ENCODE peak calls at places on chromosomes 4 and X, in nine cellular contexts. One of them, this sample, is unnamed.

GRCh38 chr4:53199356-53199755 is 166.5 kb downstream of the SCFD2 start:
- DNase-seq in thyroid gland: no peak
- DNase-seq in body of pancreas: no peak
- DNase-seq in GM23248: no peak
- DNase-seq in PC-3: no peak
- DNase-seq in psoas muscle: no peak
- DNase-seq in suprapubic skin: no peak
- DNase-seq in vagina: no peak
- DNase-seq in astrocyte: no peak
- DNase-seq in this sample: no peak

GRCh38 chrX:68718443-68718820 is 71.0 kb downstream of the STARD8 start:
- DNase-seq in suprapubic skin: peak; percentile 44
- DNase-seq in PC-3: no peak
- DNase-seq in astrocyte: no peak
- DNase-seq in body of pancreas: peak; percentile 5
- DNase-seq in GM23248: no peak
- DNase-seq in thyroid gland: no peak
- DNase-seq in psoas muscle: no peak
- DNase-seq in vagina: no peak
- DNase-seq in this sample: no peak

GRCh38 chr4:39763714-39764572 is 66.0 kb downstream of the UBE2K start:
- DNase-seq in psoas muscle: no peak
- DNase-seq in suprapubic skin: no peak
- DNase-seq in thyroid gland: no peak
- DNase-seq in astrocyte: no peak
- DNase-seq in body of pancreas: no peak
- DNase-seq in vagina: no peak
- DNase-seq in GM23248: no peak
- DNase-seq in PC-3: no peak
- DNase-seq in this sample: no peak

GRCh38 chr4:57119054-57119651 is 9.0 kb upstream of the IGFBP7 start:
- DNase-seq in astrocyte: peak; percentile 97
- DNase-seq in PC-3: peak; percentile 60
- DNase-seq in body of pancreas: peak; percentile 27
- DNase-seq in thyroid gland: peak; percentile 11
- DNase-seq in psoas muscle: peak; percentile 43
- DNase-seq in GM23248: peak; percentile 96
- DNase-seq in suprapubic skin: peak; percentile 73
- DNase-seq in vagina: no peak
- DNase-seq in this sample: no peak

GRCh38 chr4:17667653-17668201 is 53.3 kb downstream of the MED28 start:
- DNase-seq in astrocyte: no peak
- DNase-seq in GM23248: no peak
- DNase-seq in psoas muscle: no peak
- DNase-seq in suprapubic skin: no peak
- DNase-seq in thyroid gland: no peak
- DNase-seq in vagina: no peak
- DNase-seq in body of pancreas: no peak
- DNase-seq in PC-3: no peak
- DNase-seq in this sample: no peak

GRCh38 chr4:52059372-52059771 is 8.3 kb downstream of the SPATA18 start:
- DNase-seq in body of pancreas: no peak
- DNase-seq in vagina: no peak
- DNase-seq in astrocyte: peak; percentile 79
- DNase-seq in suprapubic skin: no peak
- DNase-seq in psoas muscle: no peak
- DNase-seq in thyroid gland: no peak
- DNase-seq in PC-3: peak; percentile 93
- DNase-seq in GM23248: peak; percentile 45
- DNase-seq in this sample: no peak

GRCh38 chr4:152556814-152557213 is 20.9 kb upstream of the FBXW7 start:
- DNase-seq in suprapubic skin: no peak
- DNase-seq in PC-3: no peak
- DNase-seq in body of pancreas: no peak
- DNase-seq in thyroid gland: no peak
- DNase-seq in GM23248: no peak
- DNase-seq in astrocyte: no peak
- DNase-seq in psoas muscle: no peak
- DNase-seq in vagina: no peak
- DNase-seq in this sample: no peak

GRCh38 chr4:177596035-177596434 is 153.8 kb upstream of the AGA start:
- DNase-seq in PC-3: peak; percentile 86
- DNase-seq in body of pancreas: peak; percentile 89
- DNase-seq in psoas muscle: peak; percentile 29
- DNase-seq in thyroid gland: no peak
- DNase-seq in GM23248: peak; percentile 85
- DNase-seq in astrocyte: peak; percentile 75
- DNase-seq in suprapubic skin: no peak
- DNase-seq in vagina: no peak
- DNase-seq in this sample: peak; percentile 4

GRCh38 chr4:1540601-1541375 is 134.5 kb upstream of the NKX1-1 start:
- DNase-seq in GM23248: no peak
- DNase-seq in PC-3: peak; percentile 16
- DNase-seq in psoas muscle: peak; percentile 7
- DNase-seq in vagina: no peak
- DNase-seq in body of pancreas: no peak
- DNase-seq in thyroid gland: no peak
- DNase-seq in suprapubic skin: no peak
- DNase-seq in astrocyte: no peak
- DNase-seq in this sample: no peak

GRCh38 chr4:1538096-1538410 is 131.8 kb upstream of the NKX1-1 start:
- DNase-seq in astrocyte: no peak
- DNase-seq in psoas muscle: peak; percentile 5
- DNase-seq in body of pancreas: no peak
- DNase-seq in PC-3: no peak
- DNase-seq in suprapubic skin: no peak
- DNase-seq in vagina: no peak
- DNase-seq in thyroid gland: no peak
- DNase-seq in GM23248: no peak
- DNase-seq in this sample: no peak

GRCh38 chr4:1539859-1540600 is 133.8 kb upstream of the NKX1-1 start:
- DNase-seq in PC-3: no peak
- DNase-seq in GM23248: no peak
- DNase-seq in astrocyte: no peak
- DNase-seq in body of pancreas: no peak
- DNase-seq in vagina: no peak
- DNase-seq in thyroid gland: no peak
- DNase-seq in suprapubic skin: no peak
- DNase-seq in psoas muscle: peak; percentile 8
- DNase-seq in this sample: no peak

GRCh38 chr4:1537410-1538095 is 131.3 kb upstream of the NKX1-1 start:
- DNase-seq in GM23248: no peak
- DNase-seq in body of pancreas: no peak
- DNase-seq in suprapubic skin: no peak
- DNase-seq in thyroid gland: no peak
- DNase-seq in astrocyte: no peak
- DNase-seq in psoas muscle: peak; percentile 6
- DNase-seq in vagina: no peak
- DNase-seq in PC-3: no peak
- DNase-seq in this sample: no peak

GRCh38 chr4:1539132-1539755 is 133.0 kb upstream of the NKX1-1 start:
- DNase-seq in body of pancreas: no peak
- DNase-seq in vagina: no peak
- DNase-seq in PC-3: no peak
- DNase-seq in thyroid gland: no peak
- DNase-seq in suprapubic skin: no peak
- DNase-seq in astrocyte: no peak
- DNase-seq in GM23248: no peak
- DNase-seq in psoas muscle: peak; percentile 15
- DNase-seq in this sample: no peak
- H3K36me3 ChIP-seq in body of pancreas: no peaks in the 10 kb centered on the region
- H3K36me3 ChIP-seq in vagina: no peaks in the 10 kb centered on the region
- H3K36me3 ChIP-seq in PC-3: no peaks in the 10 kb centered on the region
- H3K36me3 ChIP-seq in thyroid gland: no peaks in the 10 kb centered on the region
- H3K36me3 ChIP-seq in suprapubic skin: no peaks in the 10 kb centered on the region
- H3K36me3 ChIP-seq in astrocyte: no peaks in the 10 kb centered on the region
- H3K36me3 ChIP-seq in GM23248: no peaks in the 10 kb centered on the region
- H3K36me3 ChIP-seq in psoas muscle: no peaks in the 10 kb centered on the region
- H3K36me3 ChIP-seq in this sample: no peaks in the 10 kb centered on the region

DNA sequence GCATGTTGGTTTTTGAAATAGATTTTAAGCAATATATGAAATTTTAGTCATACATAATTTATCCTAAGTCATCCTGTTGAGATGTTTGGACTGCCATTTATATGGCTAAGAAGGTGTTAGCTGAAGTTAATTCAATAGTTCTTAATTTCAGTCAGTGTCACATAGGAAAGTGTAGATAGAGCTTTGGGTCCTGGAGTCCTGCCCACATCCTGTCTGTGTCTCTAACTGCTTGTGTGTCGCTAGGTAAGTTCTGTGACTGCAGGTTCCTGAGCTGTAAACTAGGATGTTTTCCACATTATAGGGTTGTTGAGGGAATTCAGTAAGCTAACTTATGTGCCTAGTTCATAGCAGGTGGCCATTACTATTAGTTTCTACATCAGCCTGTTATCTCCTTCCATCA is 20.7 kb downstream of the OFD1 start:
- DNase-seq in suprapubic skin: no peak
- DNase-seq in astrocyte: no peak
- DNase-seq in body of pancreas: no peak
- DNase-seq in vagina: no peak
- DNase-seq in PC-3: no peak
- DNase-seq in thyroid gland: no peak
- DNase-seq in GM23248: no peak
- DNase-seq in psoas muscle: no peak
- DNase-seq in this sample: no peak
- H3K36me3 ChIP-seq in suprapubic skin: peaks cover 7% of the 10 kb centered on the region
- H3K36me3 ChIP-seq in astrocyte: peaks cover 11% of the 10 kb centered on the region
- H3K36me3 ChIP-seq in body of pancreas: no peaks in the 10 kb centered on the region
- H3K36me3 ChIP-seq in vagina: no peaks in the 10 kb centered on the region
- H3K36me3 ChIP-seq in PC-3: peaks cover 37% of the 10 kb centered on the region
- H3K36me3 ChIP-seq in thyroid gland: no peaks in the 10 kb centered on the region
- H3K36me3 ChIP-seq in GM23248: no peaks in the 10 kb centered on the region
- H3K36me3 ChIP-seq in psoas muscle: no peaks in the 10 kb centered on the region
- H3K36me3 ChIP-seq in this sample: no peaks in the 10 kb centered on the region

GRCh38 chrX:153870791-153871360 is 15.1 kb downstream of the L1CAM start:
- DNase-seq in psoas muscle: no peak
- DNase-seq in thyroid gland: no peak
- DNase-seq in GM23248: no peak
- DNase-seq in body of pancreas: no peak
- DNase-seq in PC-3: no peak
- DNase-seq in suprapubic skin: no peak
- DNase-seq in vagina: no peak
- DNase-seq in astrocyte: no peak
- DNase-seq in this sample: no peak

GRCh38 chrX:153870288-153870690 is 15.7 kb downstream of the L1CAM start:
- DNase-seq in thyroid gland: no peak
- DNase-seq in astrocyte: no peak
- DNase-seq in psoas muscle: no peak
- DNase-seq in body of pancreas: no peak
- DNase-seq in PC-3: no peak
- DNase-seq in vagina: no peak
- DNase-seq in suprapubic skin: no peak
- DNase-seq in GM23248: no peak
- DNase-seq in this sample: no peak

GRCh38 chrX:153871451-153871850 is 14.5 kb downstream of the L1CAM start:
- DNase-seq in body of pancreas: no peak
- DNase-seq in psoas muscle: no peak
- DNase-seq in GM23248: no peak
- DNase-seq in vagina: no peak
- DNase-seq in astrocyte: no peak
- DNase-seq in suprapubic skin: no peak
- DNase-seq in PC-3: no peak
- DNase-seq in thyroid gland: no peak
- DNase-seq in this sample: no peak

GRCh38 chrX:153868576-153869472 is 17.1 kb downstream of the L1CAM start:
- DNase-seq in GM23248: no peak
- DNase-seq in vagina: no peak
- DNase-seq in suprapubic skin: no peak
- DNase-seq in psoas muscle: no peak
- DNase-seq in astrocyte: no peak
- DNase-seq in body of pancreas: no peak
- DNase-seq in PC-3: no peak
- DNase-seq in thyroid gland: no peak
- DNase-seq in this sample: no peak

DNA sequence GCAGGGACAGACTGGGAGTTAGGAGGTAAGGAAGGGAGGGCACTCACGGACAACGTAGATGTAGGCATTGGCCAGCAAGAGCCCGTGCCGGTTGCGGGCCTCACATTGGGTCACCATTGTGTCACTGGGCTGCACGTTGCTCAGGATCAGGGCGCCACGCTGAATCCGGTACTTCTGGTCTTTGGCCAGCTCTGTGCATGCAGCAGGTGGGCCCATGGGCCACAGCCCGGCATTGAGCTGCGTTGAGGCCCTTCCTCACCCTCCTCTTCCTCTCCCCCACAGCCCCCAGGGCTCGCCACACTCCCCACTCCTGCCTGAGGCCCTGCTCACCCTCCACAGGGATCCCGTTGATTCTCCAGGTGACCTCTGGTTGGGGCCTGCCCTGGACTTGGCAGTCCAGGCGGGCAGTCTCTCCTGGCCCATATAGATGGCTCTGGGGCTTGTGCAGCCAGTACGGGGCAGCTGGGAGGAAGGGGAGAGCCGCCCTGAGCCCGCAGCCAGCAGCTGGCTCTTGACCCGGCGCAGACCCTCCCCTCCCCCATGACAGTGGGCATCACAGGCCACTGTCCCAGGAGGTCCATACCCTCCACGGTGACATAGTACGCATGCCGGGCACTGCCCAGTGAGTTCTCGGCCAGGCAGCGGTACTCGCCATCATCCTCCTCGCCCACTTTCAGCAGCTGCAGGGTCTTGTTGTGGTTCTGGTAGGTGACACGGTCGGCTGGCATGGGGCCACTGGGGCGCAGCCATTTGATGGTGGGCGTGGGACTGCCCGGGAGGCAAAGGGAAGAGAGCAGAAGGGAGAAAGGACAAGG is 16.3 kb downstream of the L1CAM start:
- DNase-seq in vagina: no peak
- DNase-seq in astrocyte: no peak
- DNase-seq in suprapubic skin: no peak
- DNase-seq in thyroid gland: no peak
- DNase-seq in PC-3: no peak
- DNase-seq in psoas muscle: no peak
- DNase-seq in GM23248: no peak
- DNase-seq in body of pancreas: no peak
- DNase-seq in this sample: no peak
- H3K36me3 ChIP-seq in vagina: no peaks in the 10 kb centered on the region
- H3K36me3 ChIP-seq in astrocyte: no peaks in the 10 kb centered on the region
- H3K36me3 ChIP-seq in suprapubic skin: no peaks in the 10 kb centered on the region
- H3K36me3 ChIP-seq in thyroid gland: no peaks in the 10 kb centered on the region
- H3K36me3 ChIP-seq in PC-3: no peaks in the 10 kb centered on the region
- H3K36me3 ChIP-seq in psoas muscle: no peaks in the 10 kb centered on the region
- H3K36me3 ChIP-seq in GM23248: no peaks in the 10 kb centered on the region
- H3K36me3 ChIP-seq in body of pancreas: no peaks in the 10 kb centered on the region
- H3K36me3 ChIP-seq in this sample: no peaks in the 10 kb centered on the region

GRCh38 chr4:38055566-38055965 is 95.4 kb downstream of the PTTG2 start:
- DNase-seq in GM23248: no peak
- DNase-seq in suprapubic skin: no peak
- DNase-seq in vagina: no peak
- DNase-seq in psoas muscle: no peak
- DNase-seq in thyroid gland: no peak
- DNase-seq in astrocyte: no peak
- DNase-seq in body of pancreas: no peak
- DNase-seq in PC-3: no peak
- DNase-seq in this sample: no peak

GRCh38 chr4:38050560-38051350 is 90.6 kb downstream of the PTTG2 start:
- DNase-seq in astrocyte: peak; percentile 22
- DNase-seq in psoas muscle: no peak
- DNase-seq in suprapubic skin: no peak
- DNase-seq in PC-3: no peak
- DNase-seq in body of pancreas: no peak
- DNase-seq in thyroid gland: peak; percentile 67
- DNase-seq in GM23248: peak; percentile 9
- DNase-seq in vagina: no peak
- DNase-seq in this sample: no peak

GRCh38 chr4:38046735-38047487 is 86.7 kb downstream of the PTTG2 start:
- DNase-seq in thyroid gland: peak; percentile 78
- DNase-seq in vagina: no peak
- DNase-seq in astrocyte: peak; percentile 14
- DNase-seq in body of pancreas: no peak
- DNase-seq in GM23248: no peak
- DNase-seq in PC-3: no peak
- DNase-seq in suprapubic skin: no peak
- DNase-seq in psoas muscle: no peak
- DNase-seq in this sample: no peak

GRCh38 chr4:38044060-38044459 is 83.9 kb downstream of the PTTG2 start:
- DNase-seq in astrocyte: no peak
- DNase-seq in body of pancreas: no peak
- DNase-seq in psoas muscle: no peak
- DNase-seq in thyroid gland: no peak
- DNase-seq in GM23248: no peak
- DNase-seq in vagina: no peak
- DNase-seq in suprapubic skin: no peak
- DNase-seq in PC-3: no peak
- DNase-seq in this sample: no peak

DNA sequence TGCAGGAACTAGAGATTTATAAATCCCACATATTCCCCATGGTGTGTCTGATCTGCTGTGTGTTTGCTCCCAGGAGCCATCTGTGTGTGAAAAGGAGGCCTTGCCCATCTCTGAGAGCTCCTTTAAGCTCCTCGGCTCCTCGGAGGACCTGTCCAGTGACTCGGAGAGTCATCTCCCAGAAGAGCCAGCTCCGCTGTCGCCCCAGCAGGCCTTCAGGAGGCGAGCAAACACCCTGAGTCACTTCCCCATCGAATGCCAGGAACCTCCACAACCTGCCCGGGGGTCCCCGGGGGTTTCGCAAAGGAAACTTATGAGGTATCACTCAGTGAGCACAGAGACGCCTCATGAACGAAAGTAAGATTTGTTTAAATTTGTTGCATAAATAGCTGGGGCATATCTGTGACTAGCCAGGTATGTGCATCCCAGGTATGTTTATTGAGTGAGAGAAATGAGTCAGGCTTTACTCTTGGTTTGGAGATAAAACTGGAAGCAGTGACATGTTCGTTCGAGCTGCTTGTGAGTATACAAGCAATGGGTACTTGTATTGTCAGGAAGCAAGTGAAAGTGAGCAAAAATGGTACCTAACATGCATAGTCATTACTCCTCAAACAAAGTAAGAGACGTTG is 89.5 kb downstream of the PTTG2 start:
- DNase-seq in suprapubic skin: no peak
- DNase-seq in body of pancreas: no peak
- DNase-seq in astrocyte: no peak
- DNase-seq in psoas muscle: no peak
- DNase-seq in PC-3: peak; percentile 81
- DNase-seq in GM23248: no peak
- DNase-seq in thyroid gland: no peak
- DNase-seq in vagina: no peak
- DNase-seq in this sample: no peak
- H3K36me3 ChIP-seq in suprapubic skin: peaks cover 7% of the 10 kb centered on the region
- H3K36me3 ChIP-seq in body of pancreas: peaks cover 1% of the 10 kb centered on the region
- H3K36me3 ChIP-seq in astrocyte: peaks cover 18% of the 10 kb centered on the region
- H3K36me3 ChIP-seq in psoas muscle: peaks cover under 1% of the 10 kb centered on the region
- H3K36me3 ChIP-seq in PC-3: no peaks in the 10 kb centered on the region
- H3K36me3 ChIP-seq in GM23248: no peaks in the 10 kb centered on the region
- H3K36me3 ChIP-seq in thyroid gland: peaks cover 3% of the 10 kb centered on the region
- H3K36me3 ChIP-seq in vagina: no peaks in the 10 kb centered on the region
- H3K36me3 ChIP-seq in this sample: peaks cover 46% of the 10 kb centered on the region